ENCODE peak calls at places on chromosomes 13 and 19, in four cellular contexts. X is neuronal stem cell, E is DND-41, F is body of pancreas. V is an unnamed sample.

GRCh38 chr13:31556376-31556775 is 182.9 kb upstream of the RXFP2 start:
- DNase-seq in X (no peak), E (no peak), F (no peak), V (no peak)

GRCh38 chr13:40401911-40402776 is 264.3 kb downstream of the FOXO1 start:
- DNase-seq in X (no peak), E (no peak), F (peak; percentile 93), V (no peak)

GRCh38 chr13:37209621-37210020 is 104.2 kb upstream of the CSNK1A1L start:
- DNase-seq in X (no peak), E (no peak), F (no peak), V (no peak)

GRCh38 chr19:6233051-6233826 is 46.5 kb downstream of the MLLT1 start:
- DNase-seq in X (no peak), E (no peak), F (peak; percentile 80), V (no peak)

GRCh38 chr13:27857271-27857670 is 62.5 kb upstream of the PDX1 start:
- DNase-seq in X (no peak), E (no peak), F (no peak), V (no peak)

GRCh38 chr19:12676928-12677327 is 4.8 kb downstream of the DHPS start:
- DNase-seq in X (no peak), E (no peak), F (no peak), V (no peak)

GRCh38 chr13:102399791-102400618 is 1.8 kb downstream of the FGF14 start:
- DNase-seq in X (no peak), E (no peak), F (peak; percentile 39), V (peak; percentile 15)

GRCh38 chr19:54164369-54165068 is 5.0 kb upstream of the LENG1 start:
- DNase-seq in X (no peak), E (no peak), F (peak; percentile 63), V (peak; percentile 86)

GRCh38 chr13:93689333-93689732 is 462.7 kb downstream of the GPC6 start:
- DNase-seq in X (no peak), E (no peak), F (no peak), V (no peak)

GRCh38 chr19:40599331-40600085 is 1.7 kb upstream of the LTBP4 start:
- DNase-seq in X (no peak), E (peak; percentile 51), F (no peak), V (no peak)

GRCh38 chr13:26962671-26963070 is 202.1 kb upstream of the GPR12 start:
- DNase-seq in X (no peak), E (no peak), F (no peak), V (no peak)

GRCh38 chr13:106373989-106374572 is 161.4 kb downstream of the EFNB2 start:
- DNase-seq in X (no peak), E (peak; percentile 49), F (no peak), V (no peak)

GRCh38 chr13:96898855-96899254 is 95.4 kb downstream of the OXGR1 start:
- DNase-seq in X (peak; percentile 14), E (no peak), F (no peak), V (no peak)

GRCh38 chr13:28059214-28059613 is 41.2 kb downstream of the FLT3 start:
- DNase-seq in X (peak; percentile 9), E (peak; percentile 55), F (peak; percentile 41), V (peak; percentile 27)

GRCh38 chr13:45055198-45055901 is 65.0 kb upstream of the GTF2F2 start:
- DNase-seq in X (no peak), E (no peak), F (no peak), V (peak; percentile 56)

GRCh38 chr19:13150919-13151604 is 851 bp downstream of the IER2 start:
- DNase-seq in X (peak; percentile 42), E (peak; percentile 54), F (peak; percentile 43), V (peak; percentile 25)

GRCh38 chr13:72890546-72890945 is 108.6 kb downstream of the PIBF1 start:
- DNase-seq in X (no peak), E (no peak), F (no peak), V (no peak)

GRCh38 chr13:27023385-27023784 is 148.2 kb downstream of the USP12 start:
- DNase-seq in X (no peak), E (no peak), F (no peak), V (no peak)

GRCh38 chr13:94239135-94239534 is 240.3 kb downstream of the DCT start:
- DNase-seq in X (no peak), E (no peak), F (no peak), V (no peak)

GRCh38 chr19:29483944-29484581 is 41.7 kb upstream of the VSTM2B start:
- DNase-seq in X (no peak), E (no peak), F (no peak), V (no peak)

GRCh38 chr13:101624981-101625380 is 172.5 kb downstream of the ITGBL1 start:
- DNase-seq in X (no peak), E (no peak), F (no peak), V (no peak)

GRCh38 chr19:47272448-47273312 is 2.0 kb upstream of the INAFM1 start:
- DNase-seq in X (no peak), E (no peak), F (peak; percentile 57), V (no peak)

GRCh38 chr13:109366521-109366920 is 419.9 kb downstream of the IRS2 start:
- DNase-seq in X (no peak), E (no peak), F (no peak), V (no peak)

GRCh38 chr19:794989-795658 is 2.1 kb upstream of the PTBP1 start:
- DNase-seq in X (no peak), E (no peak), F (no peak), V (no peak)

GRCh38 chr13:51793570-51794273 is 10.2 kb downstream of the DHRS12 start:
- DNase-seq in X (no peak), E (no peak), F (peak; percentile 56), V (no peak)

GRCh38 chr19:12767150-12767549 is 8.2 kb downstream of the HOOK2 start:
- DNase-seq in X (no peak), E (no peak), F (no peak), V (no peak)

GRCh38 chr19:32227561-32228165 is 117.7 kb upstream of the ZNF507 start:
- DNase-seq in X (no peak), E (no peak), F (no peak), V (no peak)

GRCh38 chr13:27821566-27821965 is 29.3 kb downstream of the GSX1 start:
- DNase-seq in X (no peak), E (no peak), F (no peak), V (no peak)

GRCh38 chr13:37700887-37701286 is 102.3 kb upstream of the POSTN start:
- DNase-seq in X (no peak), E (no peak), F (no peak), V (no peak)

GRCh38 chr13:24679686-24680085 is 522 bp upstream of the ATP12A start:
- DNase-seq in X (no peak), E (no peak), F (no peak), V (no peak)

GRCh38 chr19:45866400-45867176 is 2.5 kb downstream of the FOXA3 start:
- DNase-seq in X (no peak), E (no peak), F (no peak), V (no peak)

GRCh38 chr19:710767-711166 is 2.0 kb downstream of the PALM start:
- DNase-seq in X (no peak), E (no peak), F (no peak), V (no peak)

GRCh38 chr13:97114696-97115095 is 107.4 kb upstream of the MBNL2 start:
- DNase-seq in X (no peak), E (no peak), F (no peak), V (no peak)

GRCh38 chr13:75347925-75348324 is 134.0 kb downstream of the TBC1D4 start:
- DNase-seq in X (no peak), E (no peak), F (no peak), V (no peak)

GRCh38 chr19:32928806-32929205 is 43.0 kb downstream of the CEP89 start:
- DNase-seq in X (no peak), E (no peak), F (no peak), V (no peak)

GRCh38 chr13:45257638-45258338 is 56.9 kb upstream of the KCTD4 start:
- DNase-seq in X (no peak), E (no peak), F (no peak), V (no peak)

GRCh38 chr19:54191671-54192453 is 754 bp downstream of the TSEN34 start:
- DNase-seq in X (no peak), E (no peak), F (no peak), V (no peak)

GRCh38 chr19:55642153-55643002 is 1.1 kb upstream of the ZNF581 start:
- DNase-seq in X (no peak), E (peak; percentile 46), F (no peak), V (no peak)

GRCh38 chr13:48244159-48244558 is 11.2 kb downstream of the ITM2B start:
- DNase-seq in X (no peak), E (no peak), F (no peak), V (no peak)
- H3K27ac ChIP-seq in X (no peak overlapping the region), E (no peak overlapping the region), F (no peak overlapping the region), V (peak overlapping the region; percentile 5)

DNA sequence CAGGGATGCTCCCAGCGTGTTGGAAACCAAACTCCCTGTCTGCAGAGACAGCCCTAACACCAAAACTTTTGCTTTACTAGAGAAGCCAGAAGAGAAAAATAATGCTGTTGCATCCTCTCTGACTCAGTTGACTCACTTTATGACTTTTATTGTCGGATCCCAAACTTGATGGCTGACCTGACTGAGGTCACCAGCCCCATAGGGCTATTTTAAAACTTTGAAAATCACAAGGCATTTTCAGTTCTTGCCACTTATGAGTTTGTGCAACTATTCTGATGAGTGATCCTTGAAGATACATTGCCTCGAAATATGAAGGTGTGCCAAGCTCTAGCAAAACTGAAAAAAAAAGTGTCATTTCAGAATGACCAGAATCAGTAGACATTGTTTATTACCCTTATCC is 320.2 kb downstream of the DLEU7 start:
- DNase-seq in X (no peak), E (no peak), F (no peak), V (no peak)
- H3K27ac ChIP-seq in X (no peak overlapping the region), E (no peak overlapping the region), F (no peak overlapping the region), V (no peak overlapping the region)

DNA sequence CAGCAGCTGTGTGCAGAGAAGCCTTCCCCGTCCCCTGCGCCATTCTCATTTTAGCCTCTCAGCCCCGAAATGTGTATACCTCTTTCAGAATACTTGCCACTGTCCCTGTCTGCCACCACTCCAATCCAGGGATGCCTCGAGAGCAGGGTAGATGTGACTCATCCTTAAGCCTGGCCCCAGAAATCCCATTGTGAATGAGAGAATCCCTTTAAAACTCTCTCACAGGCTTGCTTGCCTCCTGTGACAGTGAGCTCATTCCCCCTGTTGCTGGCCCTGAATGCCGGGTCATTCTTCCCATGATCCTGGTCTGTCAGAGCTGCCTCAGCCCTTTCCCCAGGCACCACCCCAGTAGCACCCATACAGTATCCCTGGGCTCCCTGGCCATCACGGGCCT is 9.6 kb downstream of the AP2A1 start:
- DNase-seq in X (no peak), E (no peak), F (no peak), V (no peak)
- H3K27ac ChIP-seq in X (no peak overlapping the region), E (no peak overlapping the region), F (no peak overlapping the region), V (no peak overlapping the region)

GRCh38 chr19:15280048-15280725 is 47.9 kb upstream of the EPHX3 start:
- DNase-seq in X (no peak), E (no peak), F (no peak), V (no peak)

GRCh38 chr19:15280915-15281683 is 48.9 kb upstream of the EPHX3 start:
- DNase-seq in X (peak; percentile 81), E (no peak), F (peak; percentile 78), V (no peak)

GRCh38 chr19:15276620-15277019 is 44.4 kb upstream of the EPHX3 start:
- DNase-seq in X (no peak), E (no peak), F (no peak), V (no peak)

GRCh38 chr19:15282311-15282705 is 50.0 kb downstream of the BRD4 start:
- DNase-seq in X (no peak), E (no peak), F (no peak), V (no peak)

GRCh38 chr19:15279326-15279904 is 47.2 kb upstream of the EPHX3 start:
- DNase-seq in X (peak; percentile 20), E (no peak), F (no peak), V (no peak)
- H3K27ac ChIP-seq in X (peak overlapping the region; percentile 20), E (no peak overlapping the region), F (no peak overlapping the region), V (no peak overlapping the region)